ENCODE peak calls at places on chromosome 15, in ten cellular contexts. A is globus pallidus; R is cardiac fibroblast; P is left ventricle myocardium superior; K is NCI-H82; X is NCI-H1417; W is fibroblast of villous mesenchyme; U is AG09309; S is HTR-8/SVneo; Z is stimulated activated CD4-positive, alpha-beta T cell treated with anti-CD3 and anti-CD28 coated beads, Interleukin-12 subunit alpha, Interleukin-12 subunit beta, amount 100 ng/mL, for 4 hours. C is an unnamed sample.

GRCh38 chr15:75687486-75688277 is 25.0 kb downstream of the CSPG4 start:
- DNase-seq in A (no peak), R (no peak), P (no peak), K (no peak), X (no peak), W (no peak), U (no peak), S (no peak), Z (no peak), C (no peak)

GRCh38 chr15:78055923-78056713 is 21.4 kb downstream of the TBC1D2B start:
- DNase-seq in A (peak; percentile 43), R (peak; percentile 48), P (peak; percentile 57), K (no peak), X (no peak), W (peak; percentile 49), U (no peak), S (no peak), Z (no peak), C (peak; percentile 76)

GRCh38 chr15:91186892-91187644 is 87.0 kb downstream of the SV2B start:
- DNase-seq in A (no peak), R (peak; percentile 34), P (no peak), K (no peak), X (peak; percentile 81), W (peak; percentile 11), U (no peak), S (peak; percentile 9), Z (no peak), C (no peak)

GRCh38 chr15:56984681-56985515 is 66.5 kb downstream of the TCF12 start:
- DNase-seq in A (no peak), R (peak; percentile 64), P (no peak), K (no peak), X (no peak), W (no peak), U (no peak), S (no peak), Z (no peak), C (no peak)

GRCh38 chr15:55993804-55994539 is 560 bp upstream of the NEDD4 start:
- DNase-seq in A (no peak), R (peak; percentile 61), P (no peak), K (peak; percentile 94), X (peak; percentile 16), W (peak; percentile 75), U (peak; percentile 27), S (peak; percentile 37), Z (no peak), C (no peak)

GRCh38 chr15:100372695-100373036 is 30.9 kb upstream of the ADAMTS17 start:
- DNase-seq in A (no peak), R (no peak), P (no peak), K (no peak), X (no peak), W (no peak), U (no peak), S (no peak), Z (no peak), C (no peak)

GRCh38 chr15:65254237-65254820 is 32.4 kb downstream of the PARP16 start:
- DNase-seq in A (no peak), R (peak; percentile 11), P (no peak), K (peak; percentile 33), X (no peak), W (no peak), U (no peak), S (no peak), Z (no peak), C (no peak)

GRCh38 chr15:48040166-48040817 is 80.5 kb upstream of the SLC24A5 start:
- DNase-seq in A (no peak), R (peak; percentile 33), P (no peak), K (peak; percentile 83), X (no peak), W (peak; percentile 68), U (peak; percentile 4), S (no peak), Z (no peak), C (no peak)

GRCh38 chr15:68425428-68426060 is 6.4 kb downstream of the ITGA11 start:
- DNase-seq in A (no peak), R (no peak), P (no peak), K (no peak), X (no peak), W (peak; percentile 43), U (peak; percentile 69), S (no peak), Z (no peak), C (no peak)

GRCh38 chr15:26690778-26691177 is 82.1 kb downstream of the GABRB3 start:
- DNase-seq in A (no peak), R (no peak), P (no peak), K (no peak), X (no peak), W (no peak), U (no peak), S (no peak), Z (no peak), C (no peak)

GRCh38 chr15:77584201-77584600 is 48.5 kb downstream of the LINGO1 start:
- DNase-seq in A (no peak), R (no peak), P (no peak), K (peak; percentile 71), X (no peak), W (no peak), U (no peak), S (no peak), Z (no peak), C (no peak)

GRCh38 chr15:61116830-61117229 is 112.3 kb downstream of the RORA start:
- DNase-seq in A (no peak), R (no peak), P (no peak), K (no peak), X (peak; percentile 55), W (no peak), U (no peak), S (no peak), Z (no peak), C (no peak)

GRCh38 chr15:45641374-45641778 is 6.5 kb downstream of the SQOR start:
- DNase-seq in A (no peak), R (peak; percentile 97), P (no peak), K (no peak), X (no peak), W (peak; percentile 97), U (peak; percentile 92), S (no peak), Z (no peak), C (no peak)

GRCh38 chr15:70264014-70264492 is 166.3 kb upstream of the TLE3 start:
- DNase-seq in A (peak; percentile 31), R (peak; percentile 38), P (peak; percentile 46), K (peak; percentile 86), X (peak; percentile 62), W (no peak), U (no peak), S (no peak), Z (no peak), C (no peak)

GRCh38 chr15:71788646-71789579 is 21.4 kb upstream of the NR2E3 start:
- DNase-seq in A (no peak), R (no peak), P (no peak), K (no peak), X (no peak), W (peak; percentile 38), U (no peak), S (no peak), Z (no peak), C (no peak)

GRCh38 chr15:101126618-101127502 is 125.0 kb downstream of the CHSY1 start:
- DNase-seq in A (no peak), R (peak; percentile 89), P (no peak), K (peak; percentile 76), X (no peak), W (peak; percentile 69), U (no peak), S (no peak), Z (no peak), C (no peak)

GRCh38 chr15:60840306-60840702 is 361.4 kb upstream of the ICE2 start:
- DNase-seq in A (no peak), R (peak; percentile 69), P (no peak), K (no peak), X (no peak), W (no peak), U (no peak), S (no peak), Z (no peak), C (no peak)

GRCh38 chr15:80179025-80179759 is 26.4 kb downstream of the FAH start:
- DNase-seq in A (no peak), R (peak; percentile 95), P (no peak), K (no peak), X (no peak), W (peak; percentile 85), U (peak; percentile 58), S (peak; percentile 42), Z (no peak), C (peak; percentile 33)

GRCh38 chr15:90002428-90002844 is 1.3 kb downstream of the ZNF710 start:
- DNase-seq in A (no peak), R (peak; percentile 45), P (peak; percentile 56), K (peak; percentile 80), X (peak; percentile 16), W (peak; percentile 68), U (no peak), S (peak; percentile 64), Z (peak; percentile 24), C (peak; percentile 75)

GRCh38 chr15:99580061-99580460 is 14.3 kb downstream of the MEF2A start:
- DNase-seq in A (no peak), R (no peak), P (no peak), K (no peak), X (no peak), W (no peak), U (no peak), S (no peak), Z (no peak), C (no peak)

GRCh38 chr15:48472756-48473155 is 141.5 kb downstream of the DUT start:
- DNase-seq in A (no peak), R (peak; percentile 82), P (no peak), K (no peak), X (no peak), W (peak; percentile 51), U (no peak), S (peak; percentile 26), Z (no peak), C (no peak)

GRCh38 chr15:98914626-98915025 is 93.0 kb downstream of the PGPEP1L start:
- DNase-seq in A (no peak), R (peak; percentile 94), P (no peak), K (no peak), X (no peak), W (peak; percentile 85), U (peak; percentile 69), S (no peak), Z (no peak), C (no peak)

GRCh38 chr15:63212050-63212973 is 22.9 kb downstream of the RAB8B start:
- DNase-seq in A (no peak), R (peak; percentile 83), P (no peak), K (no peak), X (no peak), W (peak; percentile 84), U (peak; percentile 70), S (no peak), Z (no peak), C (no peak)

GRCh38 chr15:51917493-51917892 is 54.1 kb downstream of the LEO1 start:
- DNase-seq in A (no peak), R (peak; percentile 31), P (no peak), K (peak; percentile 49), X (peak; percentile 5), W (peak; percentile 34), U (no peak), S (peak; percentile 19), Z (no peak), C (no peak)

GRCh38 chr15:77617507-77618285 is 15.0 kb downstream of the LINGO1 start:
- DNase-seq in A (no peak), R (no peak), P (no peak), K (peak; percentile 67), X (no peak), W (no peak), U (no peak), S (no peak), Z (no peak), C (no peak)

GRCh38 chr15:65916664-65917406 is 47.5 kb downstream of the RAB11A start:
- DNase-seq in A (peak; percentile 74), R (peak; percentile 81), P (peak; percentile 72), K (peak; percentile 85), X (peak; percentile 2), W (peak; percentile 52), U (peak; percentile 18), S (peak; percentile 77), Z (peak; percentile 19), C (peak; percentile 76)

GRCh38 chr15:71730277-71731144 is 79.8 kb upstream of the NR2E3 start:
- DNase-seq in A (peak; percentile 59), R (peak; percentile 85), P (peak; percentile 44), K (peak; percentile 76), X (peak; percentile 45), W (peak; percentile 84), U (no peak), S (peak; percentile 82), Z (peak; percentile 3), C (no peak)

GRCh38 chr15:48017747-48018146 is 103.0 kb upstream of the SLC24A5 start:
- DNase-seq in A (no peak), R (no peak), P (no peak), K (no peak), X (peak; percentile 7), W (no peak), U (no peak), S (no peak), Z (no peak), C (no peak)